ENCODE peak calls at places on chromosomes 12 and 14, in five cellular contexts. One of them, this sample, is unnamed.

GRCh38 chr14:100294213-100294962 is 11.9 kb downstream of the SLC25A29 start:
- DNase-seq in stimulated activated CD8-positive, alpha-beta memory T cell treated with anti-CD3 and anti-CD28 coated beads, Interleukin-4, amount 100 ng/mL, for 4 hours: no peak
- DNase-seq in amygdala: no peak
- DNase-seq in central memory CD8-positive, alpha-beta T cell: no peak
- DNase-seq in glutamatergic neuron: peak
- DNase-seq in this sample: no peak

GRCh38 chr12:510071-510825 is 50.5 kb downstream of the B4GALNT3 start:
- DNase-seq in stimulated activated CD8-positive, alpha-beta memory T cell treated with anti-CD3 and anti-CD28 coated beads, Interleukin-4, amount 100 ng/mL, for 4 hours: no peak
- DNase-seq in amygdala: no peak
- DNase-seq in central memory CD8-positive, alpha-beta T cell: no peak
- DNase-seq in glutamatergic neuron: no peak
- DNase-seq in this sample: peak

GRCh38 chr12:77553976-77554619 is 276.6 kb upstream of the NAV3 start:
- DNase-seq in stimulated activated CD8-positive, alpha-beta memory T cell treated with anti-CD3 and anti-CD28 coated beads, Interleukin-4, amount 100 ng/mL, for 4 hours: no peak
- DNase-seq in amygdala: no peak
- DNase-seq in central memory CD8-positive, alpha-beta T cell: no peak
- DNase-seq in glutamatergic neuron: no peak
- DNase-seq in this sample: no peak

GRCh38 chr12:64218597-64218996 is 3.5 kb downstream of the KICS2 start:
- DNase-seq in stimulated activated CD8-positive, alpha-beta memory T cell treated with anti-CD3 and anti-CD28 coated beads, Interleukin-4, amount 100 ng/mL, for 4 hours: no peak
- DNase-seq in amygdala: no peak
- DNase-seq in central memory CD8-positive, alpha-beta T cell: no peak
- DNase-seq in glutamatergic neuron: no peak
- DNase-seq in this sample: no peak

GRCh38 chr12:12138203-12139154 is 67.7 kb downstream of the BCL2L14 start:
- DNase-seq in stimulated activated CD8-positive, alpha-beta memory T cell treated with anti-CD3 and anti-CD28 coated beads, Interleukin-4, amount 100 ng/mL, for 4 hours: no peak
- DNase-seq in amygdala: no peak
- DNase-seq in central memory CD8-positive, alpha-beta T cell: no peak
- DNase-seq in glutamatergic neuron: no peak
- DNase-seq in this sample: no peak

GRCh38 chr14:79701371-79701770 is 509.9 kb downstream of the DIO2 start:
- DNase-seq in stimulated activated CD8-positive, alpha-beta memory T cell treated with anti-CD3 and anti-CD28 coated beads, Interleukin-4, amount 100 ng/mL, for 4 hours: no peak
- DNase-seq in amygdala: no peak
- DNase-seq in central memory CD8-positive, alpha-beta T cell: no peak
- DNase-seq in glutamatergic neuron: no peak
- DNase-seq in this sample: no peak

GRCh38 chr14:100762089-100762515 is 35.4 kb downstream of the DLK1 start:
- DNase-seq in stimulated activated CD8-positive, alpha-beta memory T cell treated with anti-CD3 and anti-CD28 coated beads, Interleukin-4, amount 100 ng/mL, for 4 hours: no peak
- DNase-seq in amygdala: no peak
- DNase-seq in central memory CD8-positive, alpha-beta T cell: no peak
- DNase-seq in glutamatergic neuron: no peak
- DNase-seq in this sample: peak

GRCh38 chr12:21613931-21614330 is 9.3 kb upstream of the GYS2 start:
- DNase-seq in stimulated activated CD8-positive, alpha-beta memory T cell treated with anti-CD3 and anti-CD28 coated beads, Interleukin-4, amount 100 ng/mL, for 4 hours: no peak
- DNase-seq in amygdala: no peak
- DNase-seq in central memory CD8-positive, alpha-beta T cell: no peak
- DNase-seq in glutamatergic neuron: no peak
- DNase-seq in this sample: peak

GRCh38 chr14:90675399-90675798 is 140.8 kb downstream of the TTC7B start:
- DNase-seq in stimulated activated CD8-positive, alpha-beta memory T cell treated with anti-CD3 and anti-CD28 coated beads, Interleukin-4, amount 100 ng/mL, for 4 hours: no peak
- DNase-seq in amygdala: no peak
- DNase-seq in central memory CD8-positive, alpha-beta T cell: no peak
- DNase-seq in glutamatergic neuron: no peak
- DNase-seq in this sample: peak

GRCh38 chr14:106067935-106068334 is 541.6 kb downstream of the TMEM121 start:
- DNase-seq in stimulated activated CD8-positive, alpha-beta memory T cell treated with anti-CD3 and anti-CD28 coated beads, Interleukin-4, amount 100 ng/mL, for 4 hours: no peak
- DNase-seq in amygdala: no peak
- DNase-seq in central memory CD8-positive, alpha-beta T cell: no peak
- DNase-seq in glutamatergic neuron: no peak
- DNase-seq in this sample: no peak

GRCh38 chr14:98578204-98578603 is 693.8 kb downstream of the BCL11B start:
- DNase-seq in stimulated activated CD8-positive, alpha-beta memory T cell treated with anti-CD3 and anti-CD28 coated beads, Interleukin-4, amount 100 ng/mL, for 4 hours: no peak
- DNase-seq in amygdala: no peak
- DNase-seq in central memory CD8-positive, alpha-beta T cell: no peak
- DNase-seq in glutamatergic neuron: no peak
- DNase-seq in this sample: peak

GRCh38 chr14:100486025-100486828 is 101.0 kb downstream of the BEGAIN start:
- DNase-seq in stimulated activated CD8-positive, alpha-beta memory T cell treated with anti-CD3 and anti-CD28 coated beads, Interleukin-4, amount 100 ng/mL, for 4 hours: peak
- DNase-seq in amygdala: peak
- DNase-seq in central memory CD8-positive, alpha-beta T cell: peak
- DNase-seq in glutamatergic neuron: peak
- DNase-seq in this sample: peak

GRCh38 chr12:119016715-119017114 is 35.4 kb downstream of the SRRM4 start:
- DNase-seq in stimulated activated CD8-positive, alpha-beta memory T cell treated with anti-CD3 and anti-CD28 coated beads, Interleukin-4, amount 100 ng/mL, for 4 hours: no peak
- DNase-seq in amygdala: no peak
- DNase-seq in central memory CD8-positive, alpha-beta T cell: no peak
- DNase-seq in glutamatergic neuron: no peak
- DNase-seq in this sample: no peak

GRCh38 chr12:119664642-119665041 is 3.3 kb upstream of the PRKAB1 start:
- DNase-seq in stimulated activated CD8-positive, alpha-beta memory T cell treated with anti-CD3 and anti-CD28 coated beads, Interleukin-4, amount 100 ng/mL, for 4 hours: no peak
- DNase-seq in amygdala: no peak
- DNase-seq in central memory CD8-positive, alpha-beta T cell: no peak
- DNase-seq in glutamatergic neuron: no peak
- DNase-seq in this sample: no peak

GRCh38 chr12:28563926-28564325 is 373.7 kb downstream of the CCDC91 start:
- DNase-seq in stimulated activated CD8-positive, alpha-beta memory T cell treated with anti-CD3 and anti-CD28 coated beads, Interleukin-4, amount 100 ng/mL, for 4 hours: no peak
- DNase-seq in amygdala: no peak
- DNase-seq in central memory CD8-positive, alpha-beta T cell: no peak
- DNase-seq in glutamatergic neuron: no peak
- DNase-seq in this sample: no peak

GRCh38 chr14:76919431-76919810 is 93.2 kb downstream of the LRRC74A start:
- DNase-seq in stimulated activated CD8-positive, alpha-beta memory T cell treated with anti-CD3 and anti-CD28 coated beads, Interleukin-4, amount 100 ng/mL, for 4 hours: no peak
- DNase-seq in amygdala: no peak
- DNase-seq in central memory CD8-positive, alpha-beta T cell: no peak
- DNase-seq in glutamatergic neuron: no peak
- DNase-seq in this sample: peak

GRCh38 chr12:90250766-90251165 is 542.1 kb upstream of the ATP2B1 start:
- DNase-seq in stimulated activated CD8-positive, alpha-beta memory T cell treated with anti-CD3 and anti-CD28 coated beads, Interleukin-4, amount 100 ng/mL, for 4 hours: no peak
- DNase-seq in amygdala: no peak
- DNase-seq in central memory CD8-positive, alpha-beta T cell: no peak
- DNase-seq in glutamatergic neuron: no peak
- DNase-seq in this sample: peak

GRCh38 chr12:10140001-10140400 is 10.0 kb upstream of the CLEC7A start:
- DNase-seq in stimulated activated CD8-positive, alpha-beta memory T cell treated with anti-CD3 and anti-CD28 coated beads, Interleukin-4, amount 100 ng/mL, for 4 hours: no peak
- DNase-seq in amygdala: peak
- DNase-seq in central memory CD8-positive, alpha-beta T cell: no peak
- DNase-seq in glutamatergic neuron: peak
- DNase-seq in this sample: peak

GRCh38 chr12:8681129-8681902 is 16.5 kb upstream of the RIMKLB start:
- DNase-seq in stimulated activated CD8-positive, alpha-beta memory T cell treated with anti-CD3 and anti-CD28 coated beads, Interleukin-4, amount 100 ng/mL, for 4 hours: no peak
- DNase-seq in amygdala: no peak
- DNase-seq in central memory CD8-positive, alpha-beta T cell: no peak
- DNase-seq in glutamatergic neuron: no peak
- DNase-seq in this sample: no peak

GRCh38 chr14:69922198-69922597 is 43.0 kb downstream of the SMOC1 start:
- DNase-seq in stimulated activated CD8-positive, alpha-beta memory T cell treated with anti-CD3 and anti-CD28 coated beads, Interleukin-4, amount 100 ng/mL, for 4 hours: no peak
- DNase-seq in amygdala: no peak
- DNase-seq in central memory CD8-positive, alpha-beta T cell: no peak
- DNase-seq in glutamatergic neuron: no peak
- DNase-seq in this sample: no peak

GRCh38 chr14:24734917-24735500 is 101.0 kb upstream of the GZMB start:
- DNase-seq in stimulated activated CD8-positive, alpha-beta memory T cell treated with anti-CD3 and anti-CD28 coated beads, Interleukin-4, amount 100 ng/mL, for 4 hours: no peak
- DNase-seq in amygdala: no peak
- DNase-seq in central memory CD8-positive, alpha-beta T cell: no peak
- DNase-seq in glutamatergic neuron: no peak
- DNase-seq in this sample: peak

This sample was measured in PC-3.